ENCODE peak calls at places on chromosomes 6 and 20, in six cellular contexts. L is astrocyte, O is MM.1S, V is neural progenitor cell, I is IMR-90, G is kidney. M is an unnamed sample.

GRCh38 chr6:157213426-157213825 is 109.9 kb downstream of the TMEM242 start:
- DNase-seq in L (no peak), O (no peak), G (no peak), I (no peak), V (no peak), M (peak)

GRCh38 chr20:62920039-62920645 is 6.2 kb downstream of the DIDO1 start:
- DNase-seq in I (no peak), O (no peak), V (no peak), L (no peak), G (no peak), M (peak)

GRCh38 chr6:170564936-170565530 is 10.9 kb downstream of the TBP start:
- DNase-seq in I (no peak), V (no peak), O (no peak), L (no peak), G (no peak), M (no peak)

GRCh38 chr6:64280569-64280968 is 645.0 kb downstream of the PHF3 start:
- DNase-seq in V (peak), L (no peak), O (peak), G (no peak), I (peak), M (peak)

GRCh38 chr6:18976966-18977365 is 589.8 kb downstream of the RNF144B start:
- DNase-seq in I (no peak), L (no peak), V (no peak), O (no peak), G (no peak), M (no peak)

GRCh38 chr6:122494665-122495272 is 23.2 kb upstream of the SERINC1 start:
- DNase-seq in O (no peak), I (no peak), V (no peak), G (no peak), L (no peak), M (no peak)

GRCh38 chr6:10463491-10464481 is 48.9 kb upstream of the TFAP2A start:
- DNase-seq in L (no peak), V (no peak), O (no peak), G (no peak), I (no peak), M (peak)

GRCh38 chr6:159899994-159900745 is 9.4 kb downstream of the MAS1 start:
- DNase-seq in G (no peak), V (no peak), I (peak), O (no peak), L (peak), M (no peak)

GRCh38 chr20:24100370-24101011 is 111.9 kb upstream of the GGTLC1 start:
- DNase-seq in V (peak), L (no peak), G (no peak), O (peak), I (peak), M (peak)

GRCh38 chr20:14582855-14583254 is 245.4 kb upstream of the FLRT3 start:
- DNase-seq in O (no peak), V (no peak), L (no peak), I (no peak), G (no peak), M (no peak)

GRCh38 chr6:13406781-13407180 is 78.4 kb upstream of the TBC1D7 start:
- DNase-seq in G (no peak), V (no peak), O (no peak), I (no peak), L (no peak), M (no peak)

DNA sequence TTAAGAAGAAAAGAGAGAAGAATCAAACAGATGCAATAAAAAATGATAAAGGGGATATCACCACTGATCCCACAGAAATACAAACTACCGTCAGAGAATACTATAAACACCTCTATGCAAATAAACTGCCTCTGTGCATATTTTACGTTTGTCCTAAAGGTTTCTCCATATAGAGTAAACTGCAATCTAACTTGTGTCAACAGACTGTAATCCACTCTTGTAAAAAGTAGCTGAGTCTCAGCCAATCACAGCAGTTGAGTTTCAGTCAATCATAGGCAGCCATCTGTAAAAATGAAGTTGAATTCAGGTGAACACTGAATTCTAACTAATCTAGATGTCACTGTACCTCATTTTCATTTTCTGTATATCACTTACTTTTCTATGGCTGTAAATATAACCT is 112.2 kb upstream of the SYNCRIP start:
- DNase-seq in V (no peak), I (no peak), L (no peak), O (no peak), G (no peak), M (no peak)
- H3K9ac ChIP-seq in V (no peak), I (no peak), L (no peak), O (no peak), G (no peak), M (no peak)

GRCh38 chr6:90790058-90790457 is 203.2 kb upstream of the MAP3K7 start:
- DNase-seq in O (no peak), L (no peak), G (no peak), I (peak), V (no peak), M (no peak)
- H3K4me3 ChIP-seq in O (no peak), L (no peak), G (no peak), I (no peak), V (no peak), M (no peak)

DNA sequence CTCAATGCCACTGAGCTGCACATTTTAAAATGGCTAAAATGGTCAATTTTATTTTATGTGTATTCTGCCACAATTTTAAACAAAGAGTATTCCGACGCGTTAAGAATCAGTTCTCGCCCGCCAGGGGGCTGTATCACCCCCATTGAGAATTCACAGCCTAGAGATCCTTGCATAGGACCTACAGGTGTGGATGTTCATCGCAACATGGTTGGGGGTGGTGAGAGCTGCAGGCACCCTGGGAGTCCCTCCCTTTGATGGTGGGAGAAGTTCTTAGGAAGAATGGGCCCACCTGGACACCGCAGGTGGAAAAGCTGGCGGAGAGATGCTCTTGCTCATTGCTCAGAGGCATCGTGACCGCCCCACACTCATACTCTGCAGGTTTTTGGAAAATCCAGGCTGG is 63.5 kb downstream of the SLC2A10 start:
- DNase-seq in I (no peak), G (no peak), O (no peak), V (peak), L (no peak), M (peak)
- TF ChIP-seq CTCF in I (no peak), G (no peak), O (no peak), V (peak), L (no peak), M (peak)

DNA sequence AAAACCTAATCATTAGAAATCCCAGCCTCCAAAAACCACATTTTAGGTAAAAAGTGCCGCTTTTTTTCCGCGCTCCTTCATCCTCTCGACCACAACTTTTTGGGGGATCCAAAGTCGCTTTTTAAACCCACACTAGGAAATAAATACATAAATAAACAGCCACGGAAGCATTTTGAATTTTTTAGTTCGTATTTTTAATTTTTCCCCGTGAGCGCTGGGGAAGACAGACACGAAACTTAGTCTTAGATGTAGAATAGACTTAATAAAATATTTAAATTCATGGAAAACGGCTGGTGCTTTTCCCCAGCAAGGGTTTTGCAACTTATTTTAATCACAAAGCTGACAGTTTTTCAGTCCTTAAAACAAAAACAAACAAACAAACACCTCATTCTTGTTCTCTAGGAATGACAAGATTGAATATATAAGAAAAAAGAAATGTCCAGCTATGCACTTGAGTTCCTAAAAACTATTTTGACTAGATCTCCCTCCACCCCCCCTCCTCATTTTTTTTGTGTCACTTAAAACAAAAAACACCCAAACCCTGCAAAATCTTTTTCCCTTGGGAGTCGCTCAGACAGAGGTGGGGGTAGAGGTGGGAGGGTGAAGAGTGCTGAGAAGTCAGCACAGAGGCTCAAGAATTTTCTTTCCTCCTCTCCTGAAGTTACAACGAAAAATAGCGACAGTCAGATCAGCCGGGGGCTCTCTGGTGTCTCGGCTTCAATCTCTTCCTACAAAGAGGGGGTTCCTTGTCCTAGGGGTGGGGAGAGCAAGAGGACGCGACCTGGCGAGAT is 43.4 kb upstream of the SUPT3H start:
- DNase-seq in G (no peak), L (no peak), O (no peak), V (no peak), I (no peak), M (no peak)
- H3K9ac ChIP-seq in G (no peak), L (peak), O (peak), V (no peak), I (peak), M (no peak)

M was measured in endodermal cell.